ENCODE peak calls at places on chromosome 5, in eight cellular contexts. Z, M, N, R, D, O, K and E are unnamed samples.

GRCh38 chr5:155101697-155102096 is 88.1 kb downstream of the KIF4B start:
- DNase-seq in O (no peak), D (no peak), N (no peak), K (no peak), R (no peak), M (no peak), Z (no peak), E (no peak)

GRCh38 chr5:14870347-14871083 is 1.1 kb downstream of the ANKH start:
- DNase-seq in R (no peak), O (peak), K (no peak), M (no peak), D (no peak), N (no peak), Z (peak), E (no peak)

GRCh38 chr5:27124590-27124989 is 86.2 kb upstream of the CDH9 start:
- DNase-seq in Z (peak), R (no peak), O (no peak), N (no peak), D (peak), M (no peak), K (no peak), E (no peak)

GRCh38 chr5:177446184-177447065 is at the start of gene PRR7:
- DNase-seq in O (peak), N (peak), M (no peak), D (peak), K (no peak), Z (peak), R (no peak), E (no peak)

GRCh38 chr5:109452661-109453060 is 42.9 kb upstream of the PJA2 start:
- DNase-seq in O (no peak), M (no peak), R (no peak), K (no peak), Z (no peak), D (peak), N (no peak), E (no peak)

GRCh38 chr5:77920350-77921046 is 144.4 kb upstream of the TBCA start:
- DNase-seq in N (no peak), O (no peak), Z (no peak), M (no peak), K (no peak), R (no peak), D (no peak), E (no peak)

GRCh38 chr5:108919591-108920326 is 172.1 kb downstream of the FER start:
- DNase-seq in O (no peak), D (no peak), Z (peak), K (no peak), R (no peak), M (no peak), N (no peak), E (no peak)

GRCh38 chr5:139808481-139809330 is 13.1 kb downstream of the PSD2 start:
- DNase-seq in M (no peak), O (no peak), K (no peak), R (no peak), N (peak), Z (peak), D (peak), E (no peak)

GRCh38 chr5:91022518-91022917 is 360.6 kb downstream of the ARRDC3 start:
- DNase-seq in R (no peak), K (no peak), N (no peak), Z (no peak), M (no peak), O (no peak), D (no peak), E (no peak)

GRCh38 chr5:36492998-36493655 is 113.3 kb upstream of the SLC1A3 start:
- DNase-seq in M (no peak), D (peak), O (no peak), K (no peak), R (no peak), Z (peak), N (no peak), E (no peak)
- TF ChIP-seq CTCF in M (no peak), D (no peak), O (no peak), K (peak), R (no peak), Z (peak), N (no peak), E (no peak)

DNA sequence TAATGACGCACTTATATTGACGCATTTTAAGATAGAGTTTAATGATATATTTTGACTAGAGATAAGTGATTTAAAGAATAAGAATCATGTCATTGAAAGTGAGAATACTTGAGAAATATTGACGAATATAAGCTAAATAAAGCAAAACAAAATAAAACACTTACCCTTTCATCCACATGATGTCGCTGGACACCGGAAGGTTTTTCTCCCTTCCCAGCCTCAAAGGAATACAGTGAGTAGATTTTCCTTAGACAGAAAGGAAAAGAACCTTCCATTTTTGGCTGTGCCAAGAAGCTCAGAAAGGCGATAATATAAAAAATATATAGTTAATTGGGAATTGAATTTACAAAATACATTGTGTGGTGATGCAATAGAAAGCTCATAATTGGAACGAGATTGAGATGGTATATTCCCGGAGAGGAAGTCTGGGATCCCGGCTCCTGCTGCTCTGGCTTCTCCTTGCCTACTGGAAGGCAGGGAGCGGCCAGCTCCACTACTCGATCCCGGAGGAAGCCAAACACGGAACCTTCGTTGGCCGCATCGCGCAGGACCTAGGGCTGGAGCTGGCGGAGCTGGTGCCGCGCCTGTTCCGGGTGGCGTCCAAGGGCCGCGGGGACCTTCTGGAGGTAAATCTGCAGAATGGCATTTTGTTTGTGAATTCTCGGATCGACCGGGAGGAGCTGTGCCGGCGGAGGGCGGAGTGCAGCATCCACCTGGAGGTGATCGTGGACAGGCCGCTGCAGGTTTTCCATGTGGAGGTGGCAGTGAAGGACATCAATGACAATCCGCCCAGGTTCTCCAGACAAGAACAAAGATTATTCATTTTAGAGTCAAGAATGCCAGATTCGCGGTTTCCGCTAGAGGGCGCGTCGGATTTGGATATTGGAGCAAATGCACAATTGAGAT is at the start of gene PCDHA5:
- DNase-seq in N (no peak), R (no peak), K (no peak), Z (peak), D (no peak), M (no peak), O (no peak), E (no peak)
- TF ChIP-seq CTCF in N (peak), R (peak), K (peak), Z (peak), D (peak), M (no peak), O (no peak), E (no peak)

DNA sequence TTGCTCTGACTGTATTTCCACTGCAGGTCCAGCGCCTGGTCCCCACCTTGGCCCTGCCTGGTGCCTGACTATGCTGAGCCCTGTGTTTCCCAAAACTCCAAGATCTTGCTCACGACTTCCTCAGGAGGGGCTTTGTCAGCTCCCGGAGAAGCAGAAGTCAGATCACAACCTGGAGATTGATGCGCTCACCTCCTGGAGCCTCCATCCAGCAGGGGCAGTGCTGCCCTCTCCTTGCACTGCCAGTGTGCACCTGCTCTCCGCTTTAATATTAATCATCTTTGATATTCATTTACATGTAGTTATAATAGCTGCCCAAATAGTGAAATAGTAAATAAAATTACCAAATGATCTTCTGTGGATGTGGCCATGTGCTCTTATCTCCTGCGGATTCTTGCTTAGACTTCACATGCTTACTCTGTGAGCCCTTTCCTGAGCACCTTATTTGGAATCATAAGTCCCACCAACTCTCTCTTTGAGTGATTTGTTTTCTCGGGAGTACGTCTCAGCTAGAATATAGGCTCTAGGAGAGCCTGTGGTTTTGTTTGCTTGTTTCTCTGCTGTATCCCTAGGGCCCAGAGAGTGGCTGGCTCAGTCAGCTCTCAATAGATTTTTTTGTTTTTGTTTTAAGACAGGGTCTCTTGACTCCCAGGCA is 17.4 kb downstream of the MAML1 start:
- DNase-seq in K (no peak), O (no peak), R (no peak), Z (no peak), D (no peak), M (no peak), N (peak), E (no peak)
- TF ChIP-seq CTCF in K (peak), O (no peak), R (no peak), Z (peak), D (no peak), M (no peak), N (no peak), E (no peak)

GRCh38 chr5:39315995-39316394 is 48.3 kb downstream of the C9 start:
- DNase-seq in O (no peak), N (no peak), D (no peak), Z (no peak), R (no peak), K (no peak), M (no peak), E (no peak)

GRCh38 chr5:39319395-39319794 is 44.9 kb downstream of the C9 start:
- DNase-seq in K (no peak), R (no peak), M (no peak), D (no peak), O (no peak), Z (no peak), N (no peak), E (no peak)

GRCh38 chr5:39309534-39309933 is 54.8 kb downstream of the C9 start:
- DNase-seq in O (no peak), K (no peak), Z (no peak), N (no peak), R (no peak), M (no peak), D (no peak), E (no peak)

GRCh38 chr5:39314591-39314990 is 49.7 kb downstream of the C9 start:
- DNase-seq in O (no peak), M (no peak), R (no peak), D (no peak), N (no peak), Z (peak), K (no peak), E (no peak)
- TF ChIP-seq CTCF in O (no peak), M (no peak), R (no peak), D (no peak), N (no peak), Z (peak), K (peak), E (no peak)

GRCh38 chr5:7805379-7805778 is 45.6 kb downstream of the CFAP90 start:
- DNase-seq in Z (peak), N (no peak), M (no peak), K (no peak), O (no peak), R (no peak), D (peak), E (no peak)
- TF ChIP-seq CTCF in Z (peak), N (no peak), M (no peak), K (peak), O (no peak), R (peak), D (peak), E (peak)

GRCh38 chr5:172910828-172911627 is 48.2 kb upstream of the RPL26L1 start:
- DNase-seq in R (no peak), D (peak), O (no peak), Z (peak), N (peak), M (peak), K (no peak), E (no peak)
- TF ChIP-seq CTCF in R (peak), D (peak), O (no peak), Z (peak), N (peak), M (no peak), K (peak), E (peak)

GRCh38 chr5:133709074-133709676 is 96.8 kb upstream of the FSTL4 start:
- DNase-seq in D (no peak), O (no peak), Z (no peak), M (no peak), K (no peak), N (no peak), R (peak), E (peak)

GRCh38 chr5:133707629-133708028 is 95.3 kb upstream of the FSTL4 start:
- DNase-seq in Z (no peak), K (no peak), N (no peak), D (no peak), R (no peak), M (no peak), O (no peak), E (peak)

GRCh38 chr5:133708451-133708850 is 96.1 kb upstream of the FSTL4 start:
- DNase-seq in N (no peak), M (no peak), R (no peak), Z (no peak), K (no peak), O (no peak), D (no peak), E (peak)

GRCh38 chr5:133705331-133705730 is 93.0 kb upstream of the FSTL4 start:
- DNase-seq in R (no peak), O (no peak), M (no peak), K (no peak), N (no peak), D (no peak), Z (no peak), E (peak)

GRCh38 chr5:133706732-133707430 is 94.5 kb upstream of the FSTL4 start:
- DNase-seq in M (no peak), O (no peak), Z (no peak), R (no peak), K (no peak), D (no peak), N (no peak), E (peak)
- TF ChIP-seq CTCF in M (no peak), O (no peak), Z (no peak), R (no peak), K (no peak), D (no peak), N (no peak), E (no peak)

GRCh38 chr5:73027361-73027760 is 71.5 kb downstream of the FCHO2 start:
- DNase-seq in Z (peak), R (no peak), K (no peak), O (no peak), D (no peak), M (no peak), N (no peak), E (no peak)
- TF ChIP-seq CTCF in Z (peak), R (no peak), K (peak), O (no peak), D (no peak), M (no peak), N (no peak), E (peak)

DNA sequence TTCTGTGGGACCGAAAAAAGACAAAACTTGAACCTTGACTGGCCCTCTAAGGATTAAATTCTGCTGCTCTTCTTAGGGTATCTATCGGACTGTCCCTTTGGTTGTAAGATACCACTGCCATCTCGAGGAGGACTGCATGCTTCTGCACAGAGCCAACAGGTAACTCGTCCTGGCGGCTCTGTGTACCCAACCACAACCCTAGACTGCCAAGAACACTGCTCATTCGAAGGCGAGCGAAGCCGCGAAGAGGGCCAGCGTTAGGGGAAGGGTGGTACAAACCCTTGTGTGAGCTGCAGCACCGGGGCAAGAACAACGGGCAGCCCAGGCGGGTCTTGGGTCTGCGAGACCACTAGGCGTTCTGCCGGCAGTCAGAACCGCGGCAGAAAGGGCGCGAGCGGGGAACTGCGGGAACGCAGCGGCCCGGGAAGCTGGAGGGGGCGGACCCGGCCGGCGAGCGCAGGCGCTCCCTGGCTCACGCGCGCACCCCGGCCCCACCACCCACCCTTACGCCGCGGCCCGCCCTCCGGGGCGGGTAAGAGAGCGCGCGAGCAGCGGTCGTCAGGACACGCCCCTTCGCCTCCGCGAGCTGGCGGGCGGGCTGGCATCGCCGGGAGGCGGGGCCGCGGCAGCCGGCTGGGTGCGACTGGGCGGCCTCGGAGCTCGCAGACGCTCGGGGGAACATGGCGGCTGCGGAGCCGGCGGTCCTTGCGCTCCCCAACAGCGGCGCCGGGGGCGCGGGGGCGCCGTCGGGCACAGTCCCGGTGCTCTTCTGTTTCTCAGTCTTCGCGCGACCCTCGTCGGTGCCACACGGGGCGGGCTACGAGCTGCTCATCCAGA is at the start of gene ISOC1:
- DNase-seq in O (peak), D (peak), R (peak), N (peak), M (peak), Z (peak), K (peak), E (peak)
- TF ChIP-seq CTCF in O (peak), D (peak), R (no peak), N (peak), M (no peak), Z (peak), K (peak), E (peak)